ENCODE peak calls at places on chromosomes 6 and 20, in six cellular contexts. M, B, F, T, G and J are unnamed samples.

GRCh38 chr6:65708162-65708561 is 1.1 kb upstream of the EYS start:
- DNase-seq in M (no peak), B (no peak), F (no peak), T (no peak), G (no peak), J (no peak)

GRCh38 chr20:37969949-37970855 is 63.1 kb downstream of the TTI1 start:
- DNase-seq in M (no peak), B (no peak), F (peak), T (no peak), G (no peak), J (no peak)

GRCh38 chr6:73695619-73696421 is at the start of gene CD109:
- DNase-seq in M (peak), B (no peak), F (peak), T (peak), G (peak), J (no peak)

GRCh38 chr6:34414999-34415858 is 10.6 kb downstream of the RPS10 start:
- DNase-seq in M (peak), B (peak), F (peak), T (peak), G (peak), J (no peak)

GRCh38 chr6:30763618-30764489 is 19.5 kb upstream of the IER3 start:
- DNase-seq in M (no peak), B (peak), F (peak), T (peak), G (no peak), J (no peak)

GRCh38 chr20:20734475-20734948 is 22.1 kb upstream of the RALGAPA2 start:
- DNase-seq in M (no peak), B (no peak), F (no peak), T (no peak), G (no peak), J (no peak)

GRCh38 chr6:125742024-125742423 is 7.4 kb upstream of the HEY2 start:
- DNase-seq in M (no peak), B (no peak), F (no peak), T (no peak), G (no peak), J (no peak)

GRCh38 chr6:43785220-43785752 is 15.3 kb downstream of the VEGFA start:
- DNase-seq in M (no peak), B (no peak), F (no peak), T (no peak), G (no peak), J (no peak)

GRCh38 chr20:43372051-43372450 is 85.6 kb upstream of the SRSF6 start:
- DNase-seq in M (no peak), B (no peak), F (no peak), T (no peak), G (no peak), J (no peak)

GRCh38 chr6:168864541-168865495 is 388.8 kb downstream of the THBS2 start:
- DNase-seq in M (no peak), B (no peak), F (no peak), T (no peak), G (no peak), J (no peak)

GRCh38 chr6:109093732-109094131 is 914 bp downstream of the SESN1 start:
- DNase-seq in M (no peak), B (no peak), F (peak), T (peak), G (no peak), J (no peak)

GRCh38 chr20:16263582-16263981 is 309.7 kb downstream of the KIF16B start:
- DNase-seq in M (no peak), B (no peak), F (no peak), T (no peak), G (no peak), J (no peak)

GRCh38 chr6:108616544-108616943 is 55.8 kb downstream of the FOXO3 start:
- DNase-seq in M (no peak), B (no peak), F (no peak), T (no peak), G (no peak), J (no peak)

GRCh38 chr20:59585714-59586404 is 18.5 kb upstream of the PHACTR3 start:
- DNase-seq in M (no peak), B (no peak), F (no peak), T (peak), G (no peak), J (no peak)

GRCh38 chr20:61166324-61166723 is 85.7 kb upstream of the CDH4 start:
- DNase-seq in M (no peak), B (no peak), F (no peak), T (no peak), G (no peak), J (no peak)

GRCh38 chr6:22681761-22682160 is 112.4 kb downstream of the HDGFL1 start:
- DNase-seq in M (no peak), B (no peak), F (no peak), T (no peak), G (no peak), J (no peak)

GRCh38 chr6:31402324-31403282 is 792 bp upstream of the MICA start:
- DNase-seq in M (peak), B (no peak), F (no peak), T (peak), G (no peak), J (no peak)

GRCh38 chr6:10837009-10837691 is 1.2 kb downstream of the MAK start:
- DNase-seq in M (peak), B (peak), F (peak), T (peak), G (no peak), J (no peak)

GRCh38 chr6:127924440-127924839 is 23.6 kb upstream of the THEMIS start:
- DNase-seq in M (no peak), B (no peak), F (peak), T (no peak), G (no peak), J (no peak)

DNA sequence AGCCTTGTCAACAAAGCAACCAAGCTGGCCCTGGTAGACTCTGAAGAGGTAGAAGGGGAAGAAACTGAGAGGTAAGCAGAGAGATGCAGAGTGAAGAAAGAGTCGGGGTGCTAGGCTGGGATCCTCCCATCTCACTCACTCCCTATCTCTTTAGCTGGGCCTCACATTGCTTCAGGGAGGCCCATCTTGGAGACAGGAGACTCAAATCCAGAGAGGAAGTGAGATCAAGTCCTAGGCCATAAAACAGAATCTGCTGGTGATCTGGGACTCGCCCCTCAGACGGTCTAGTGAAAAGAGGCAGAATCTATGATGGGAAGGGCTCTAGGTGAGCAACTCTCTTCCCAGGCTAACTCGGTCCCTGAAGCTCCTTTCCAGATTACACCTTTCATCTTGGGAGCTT is 659 bp upstream of the GUCA1B start:
- DNase-seq in M (no peak), B (no peak), F (no peak), T (no peak), G (no peak), J (no peak)
- TF ChIP-seq CTCF in M (no peak), B (no peak), F (no peak), T (no peak), G (no peak), J (no peak)

GRCh38 chr20:31570021-31570463 is 35.0 kb upstream of the ID1 start:
- DNase-seq in M (no peak), B (no peak), F (no peak), T (no peak), G (no peak), J (no peak)

GRCh38 chr20:31573555-31574295 is 31.4 kb upstream of the ID1 start:
- DNase-seq in M (no peak), B (no peak), F (no peak), T (no peak), G (no peak), J (no peak)

GRCh38 chr20:31570735-31571617 is 34.1 kb upstream of the ID1 start:
- DNase-seq in M (no peak), B (peak), F (no peak), T (no peak), G (no peak), J (no peak)

GRCh38 chr20:31572042-31572700 is 32.9 kb upstream of the ID1 start:
- DNase-seq in M (no peak), B (no peak), F (no peak), T (peak), G (no peak), J (no peak)

GRCh38 chr20:31572701-31573554 is 32.2 kb upstream of the ID1 start:
- DNase-seq in M (peak), B (peak), F (peak), T (peak), G (peak), J (peak)
- TF ChIP-seq CTCF in M (peak), B (no peak), F (no peak), T (no peak), G (no peak), J (peak)

DNA sequence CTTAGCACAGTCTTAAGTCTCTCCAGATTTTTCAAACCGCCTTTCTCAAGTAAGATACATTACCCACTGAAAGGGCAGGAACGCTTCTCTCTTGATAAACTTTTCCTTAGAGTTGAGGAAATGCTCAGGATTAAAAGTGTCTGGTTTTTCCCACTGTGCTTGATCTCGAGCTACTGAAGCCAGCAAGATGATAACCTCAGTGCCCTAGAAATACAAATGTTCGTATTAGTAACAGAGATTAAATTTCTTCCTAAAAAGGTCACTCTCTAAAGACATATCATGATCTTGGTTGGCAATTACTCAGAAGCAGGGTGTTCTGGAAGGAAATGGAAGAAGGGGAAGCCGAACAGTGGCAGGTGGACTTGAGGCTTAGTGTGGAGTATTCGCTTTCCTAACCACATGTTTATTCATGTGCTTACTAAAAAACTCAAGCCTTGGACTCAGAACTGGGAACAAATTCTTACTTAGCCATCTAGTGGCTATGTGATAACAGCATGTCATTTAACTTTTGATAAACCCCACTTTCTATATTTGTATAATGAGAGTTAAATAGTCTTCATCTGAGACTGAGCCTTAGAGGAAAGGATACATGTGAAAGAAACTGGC is 20.1 kb downstream of the C6orf141 start:
- DNase-seq in M (no peak), B (no peak), F (no peak), T (peak), G (no peak), J (no peak)
- TF ChIP-seq CTCF in M (no peak), B (no peak), F (no peak), T (peak), G (peak), J (no peak)

DNA sequence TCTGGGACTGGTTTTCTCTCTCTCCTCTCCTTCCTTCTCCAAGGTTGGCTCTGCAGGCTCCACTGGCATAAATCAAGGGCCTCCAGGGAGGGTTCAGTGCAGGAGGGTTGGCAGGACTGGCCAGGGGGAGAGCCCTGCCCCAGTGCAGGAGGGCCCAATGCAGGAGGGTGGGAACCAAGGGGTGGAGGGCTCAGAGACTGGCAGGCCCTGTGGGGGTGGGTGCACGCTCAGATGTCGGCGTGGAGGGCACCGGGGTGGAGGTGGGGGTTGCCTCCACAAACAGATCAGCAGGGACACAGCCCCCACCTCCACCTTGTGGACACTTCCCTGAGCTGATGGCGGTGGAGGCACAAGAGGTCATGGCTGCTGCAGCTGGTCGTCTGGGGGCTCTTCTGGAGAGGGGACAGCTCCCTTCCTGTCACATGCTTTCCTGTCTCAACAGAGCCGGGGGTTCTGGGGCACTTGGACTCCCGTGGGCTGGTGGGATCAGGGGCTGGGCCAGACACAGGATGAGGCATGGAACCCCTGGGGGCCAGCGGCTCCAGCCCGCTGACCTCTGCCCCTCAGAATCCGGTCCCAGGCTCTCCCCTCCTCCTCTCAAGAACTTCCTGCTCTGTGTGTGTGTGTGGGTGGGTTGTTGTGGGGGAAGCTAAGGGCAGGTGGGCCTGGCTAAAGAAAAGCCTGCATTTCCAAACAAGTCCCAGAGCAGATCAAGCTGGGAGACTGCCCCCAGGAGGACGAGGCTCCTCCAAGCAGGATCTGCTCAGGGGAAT is 2.7 kb upstream of the ABHD16B start:
- DNase-seq in M (peak), B (no peak), F (no peak), T (peak), G (no peak), J (no peak)
- TF ChIP-seq CTCF in M (peak), B (no peak), F (no peak), T (peak), G (no peak), J (peak)

GRCh38 chr6:28384143-28384533 is 15.4 kb downstream of the ZSCAN12 start:
- DNase-seq in M (no peak), B (no peak), F (no peak), T (no peak), G (no peak), J (no peak)

GRCh38 chr6:28377879-28378278 is 21.7 kb downstream of the ZSCAN12 start:
- DNase-seq in M (no peak), B (no peak), F (no peak), T (no peak), G (no peak), J (no peak)

GRCh38 chr6:28380381-28380780 is 19.2 kb downstream of the ZSCAN12 start:
- DNase-seq in M (no peak), B (no peak), F (no peak), T (no peak), G (no peak), J (no peak)

GRCh38 chr6:28378644-28379043 is 20.9 kb downstream of the ZSCAN12 start:
- DNase-seq in M (no peak), B (no peak), F (no peak), T (no peak), G (no peak), J (no peak)

DNA sequence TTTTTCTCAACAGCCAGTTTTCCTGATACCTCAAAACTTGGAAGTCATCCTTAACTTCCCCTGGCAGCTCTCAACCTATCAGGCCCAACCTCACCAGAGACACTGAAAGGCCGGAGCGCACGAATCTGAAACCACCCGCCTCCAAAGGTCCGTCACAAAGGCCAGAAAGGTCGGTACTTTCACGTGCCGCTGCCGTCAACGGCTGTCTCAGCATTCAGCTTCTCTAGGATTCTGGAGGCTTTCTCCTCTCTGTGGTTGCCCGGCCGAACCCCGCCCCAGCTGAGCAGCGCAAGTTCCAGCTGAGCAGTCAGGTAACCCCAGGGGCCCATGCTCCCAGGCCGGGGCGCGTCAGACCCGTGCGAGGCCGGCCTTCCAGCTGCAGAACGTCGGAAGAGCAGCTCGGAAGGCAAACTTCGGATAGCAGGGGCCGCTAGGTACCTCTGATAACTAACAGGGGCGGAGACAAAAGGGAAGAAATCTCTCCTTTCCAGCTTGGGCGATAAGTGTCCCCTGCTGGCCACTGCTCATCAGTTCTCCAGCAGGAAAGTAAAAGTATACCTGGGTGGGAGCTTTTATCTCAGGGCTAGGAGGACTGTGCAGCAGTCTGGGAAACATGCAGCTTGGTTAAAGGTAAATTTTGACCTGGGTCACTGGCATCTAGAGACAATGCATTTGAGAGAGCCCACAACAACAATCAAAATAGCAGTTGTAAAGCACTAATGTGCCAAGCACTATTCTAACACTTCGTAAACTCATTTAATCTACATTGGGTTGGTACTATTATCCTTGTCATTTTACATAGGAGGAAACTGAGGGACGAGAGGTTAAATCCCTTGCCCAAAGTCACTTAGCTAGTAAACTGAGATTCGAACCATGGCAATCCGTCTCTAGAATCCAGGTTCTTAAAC is 16.1 kb downstream of the ZSCAN12 start:
- DNase-seq in M (peak), B (peak), F (peak), T (peak), G (peak), J (peak)
- TF ChIP-seq CTCF in M (peak), B (no peak), F (peak), T (peak), G (peak), J (peak)

GRCh38 chr6:19866199-19866872 is 29.2 kb downstream of the ID4 start:
- DNase-seq in M (no peak), B (no peak), F (no peak), T (peak), G (no peak), J (no peak)

GRCh38 chr6:19866900-19867627 is 29.9 kb downstream of the ID4 start:
- DNase-seq in M (no peak), B (no peak), F (peak), T (peak), G (peak), J (no peak)

GRCh38 chr6:19873031-19873430 is 35.9 kb downstream of the ID4 start:
- DNase-seq in M (no peak), B (no peak), F (no peak), T (peak), G (no peak), J (no peak)

GRCh38 chr6:19870322-19870721 is 33.2 kb downstream of the ID4 start:
- DNase-seq in M (no peak), B (peak), F (no peak), T (no peak), G (no peak), J (no peak)

DNA sequence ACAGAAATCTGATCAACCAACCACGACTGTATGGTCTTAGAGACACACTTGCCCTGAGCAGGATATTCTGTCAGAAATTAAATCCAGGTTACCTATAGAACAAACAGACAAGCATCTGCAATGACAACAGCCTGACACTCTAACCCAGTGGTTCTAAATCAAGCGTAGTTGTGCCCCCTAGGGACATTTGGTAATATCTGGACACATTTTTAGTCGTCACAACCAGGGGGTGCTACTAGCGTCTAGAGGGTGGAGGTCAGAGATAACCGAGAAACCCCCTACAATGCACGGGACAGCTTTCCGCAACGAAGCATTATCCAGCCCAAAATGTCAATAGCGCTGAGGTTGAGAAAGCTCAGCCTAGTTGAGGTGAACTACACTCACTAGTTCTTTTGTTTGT is 32.3 kb downstream of the ID4 start:
- DNase-seq in M (no peak), B (no peak), F (no peak), T (peak), G (no peak), J (no peak)
- TF ChIP-seq CTCF in M (no peak), B (no peak), F (no peak), T (peak), G (peak), J (no peak)

DNA sequence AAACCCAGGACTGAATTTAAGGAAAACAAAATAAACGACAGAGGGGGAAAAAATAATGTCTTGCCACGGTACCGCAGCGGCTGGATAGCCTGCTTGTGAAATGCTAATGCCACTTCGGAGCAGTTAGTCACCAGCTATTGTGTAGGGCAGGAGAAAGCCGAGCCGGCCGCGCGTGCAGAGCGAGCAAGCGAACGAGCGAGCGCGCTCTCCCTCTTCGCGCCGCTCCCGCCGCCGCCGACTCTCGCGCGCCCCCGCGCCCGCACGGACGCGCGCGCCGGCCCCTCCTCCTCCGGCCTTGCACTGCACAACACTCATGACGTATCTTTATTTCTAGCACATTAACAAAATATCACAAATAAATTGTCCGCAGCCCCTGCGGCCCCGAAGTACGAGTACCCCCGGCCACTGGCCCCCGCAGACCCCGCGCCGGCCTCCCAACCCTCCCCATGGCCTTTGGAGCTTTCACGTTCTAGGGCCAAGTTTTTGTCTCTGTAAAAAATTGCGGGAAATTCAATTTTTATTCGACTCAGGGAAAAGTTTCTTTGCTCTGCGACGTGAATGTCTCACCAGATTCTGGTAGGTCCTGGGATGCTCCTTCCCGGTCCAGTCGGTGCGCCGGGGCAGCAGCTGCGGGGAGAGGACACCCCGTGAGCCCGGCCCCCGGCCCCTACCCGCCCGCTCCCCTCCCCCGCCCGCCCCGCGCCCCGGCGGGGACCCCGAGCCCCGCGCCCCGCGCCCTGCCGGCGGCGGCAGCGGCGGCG is 993 bp downstream of the PHIP start:
- DNase-seq in M (peak), B (peak), F (peak), T (peak), G (peak), J (peak)
- TF ChIP-seq CTCF in M (no peak), B (no peak), F (no peak), T (no peak), G (no peak), J (peak)